ENCODE peak calls at places on chromosome 22, in seven cellular contexts. V is tibial nerve, K is foreskin fibroblast, O is fibroblast of villous mesenchyme, R is brain microvascular endothelial cell, Z is neural progenitor cell, C is HepG2. U is an unnamed sample.

GRCh38 chr22:31857247-31857646 is 87.1 kb upstream of the YWHAH start:
- DNase-seq in R (no peak), K (no peak), Z (peak; percentile 88), O (no peak), V (no peak), C (no peak), U (no peak)

GRCh38 chr22:26174280-26174679 is 5.0 kb downstream of the SEZ6L start:
- DNase-seq in R (no peak), C (peak; percentile 23), V (no peak), O (no peak), Z (peak; percentile 74), K (peak; percentile 3), U (no peak)

GRCh38 chr22:46081831-46082210 is 68.5 kb upstream of the PPARA start:
- DNase-seq in V (peak; percentile 12), C (no peak), O (peak; percentile 36), K (no peak), Z (peak; percentile 26), R (no peak), U (no peak)

GRCh38 chr22:42615092-42615859 is 593 bp upstream of the POLDIP3 start:
- DNase-seq in C (peak; percentile 96), O (peak; percentile 99), K (peak; percentile 99), Z (peak; percentile 91), V (peak; percentile 74), R (peak; percentile 99), U (peak; percentile 99)

GRCh38 chr22:27801616-27802388 is at the start of gene MN1:
- DNase-seq in R (no peak), Z (peak; percentile 85), C (no peak), V (no peak), K (no peak), O (peak; percentile 49), U (peak; percentile 54)

GRCh38 chr22:28001171-28001835 is 82.2 kb upstream of the PITPNB start:
- DNase-seq in V (no peak), K (no peak), Z (no peak), R (no peak), O (no peak), C (no peak), U (no peak)

GRCh38 chr22:27241430-27242110 is 560.0 kb downstream of the MN1 start:
- DNase-seq in C (no peak), K (no peak), V (no peak), Z (no peak), R (no peak), O (peak; percentile 64), U (no peak)

GRCh38 chr22:48340727-48341709 is 1486.7 kb downstream of the BRD1 start:
- DNase-seq in V (no peak), C (no peak), Z (no peak), K (no peak), O (no peak), R (no peak), U (no peak)

GRCh38 chr22:32803020-32803758 is 1.7 kb downstream of the TIMP3 start:
- DNase-seq in V (no peak), Z (peak; percentile 40), R (no peak), K (no peak), O (peak; percentile 63), C (no peak), U (peak; percentile 52)

GRCh38 chr22:20571531-20572007 is 64.2 kb downstream of the MED15 start:
- DNase-seq in Z (peak; percentile 70), O (peak; percentile 45), K (no peak), C (peak; percentile 16), R (no peak), V (no peak), U (peak; percentile 44)

GRCh38 chr22:21996175-21996574 is 13.6 kb upstream of the TOP3B start:
- DNase-seq in C (no peak), R (no peak), V (no peak), Z (no peak), O (peak; percentile 22), K (no peak), U (no peak)

GRCh38 chr22:31526275-31526674 is 29.9 kb downstream of the SFI1 start:
- DNase-seq in O (no peak), C (no peak), V (no peak), R (no peak), Z (no peak), K (no peak), U (no peak)

GRCh38 chr22:27804683-27805297 is 3.2 kb upstream of the MN1 start:
- DNase-seq in K (peak; percentile 49), O (peak; percentile 69), C (peak; percentile 44), R (no peak), V (peak; percentile 59), Z (peak; percentile 88), U (peak; percentile 80)

GRCh38 chr22:34604312-34604711 is 461.6 kb upstream of the ISX start:
- DNase-seq in K (no peak), R (no peak), Z (no peak), V (no peak), O (no peak), C (no peak), U (no peak)

GRCh38 chr22:41800348-41801146 is at the start of gene CCDC134:
- DNase-seq in O (peak; percentile 79), C (peak; percentile 74), Z (peak; percentile 95), R (peak; percentile 60), V (peak; percentile 81), K (peak; percentile 79), U (peak; percentile 80)

GRCh38 chr22:32270641-32271369 is 15.7 kb upstream of the SLC5A4 start:
- DNase-seq in Z (no peak), R (no peak), O (no peak), K (no peak), C (no peak), V (no peak), U (no peak)

GRCh38 chr22:48885271-48885918 is 942.3 kb downstream of the BRD1 start:
- DNase-seq in R (no peak), V (no peak), Z (no peak), C (no peak), O (no peak), K (no peak), U (no peak)

GRCh38 chr22:35611200-35611890 is 5.8 kb downstream of the MB start:
- DNase-seq in R (no peak), K (no peak), V (no peak), Z (no peak), C (no peak), O (no peak), U (no peak)

GRCh38 chr22:17851754-17852153 is 77.5 kb upstream of the BID start:
- DNase-seq in R (no peak), K (no peak), C (no peak), O (no peak), Z (no peak), V (no peak), U (no peak)

GRCh38 chr22:23072035-23072910 is 2.0 kb downstream of the GNAZ start:
- DNase-seq in O (no peak), C (no peak), R (no peak), V (no peak), K (peak; percentile 41), Z (no peak), U (no peak)
- H3K4me3 ChIP-seq in O (no peak overlapping the region), C (no peak overlapping the region), R (no peak overlapping the region), V (no peak overlapping the region), K (no peak overlapping the region), Z (no peak overlapping the region), U (no peak overlapping the region)

GRCh38 chr22:44668190-44668885 is 33.7 kb upstream of the PRR5 start:
- DNase-seq in O (no peak), R (no peak), V (no peak), Z (peak; percentile 86), K (no peak), C (no peak), U (no peak)

GRCh38 chr22:44670220-44670983 is 31.6 kb upstream of the PRR5 start:
- DNase-seq in R (no peak), V (no peak), K (no peak), C (no peak), O (no peak), Z (no peak), U (no peak)

GRCh38 chr22:44667829-44668189 is 34.2 kb upstream of the PRR5 start:
- DNase-seq in K (no peak), V (no peak), O (no peak), R (no peak), C (no peak), Z (no peak), U (no peak)

GRCh38 chr22:44668886-44669724 is 32.9 kb upstream of the PRR5 start:
- DNase-seq in K (no peak), R (no peak), C (no peak), V (no peak), Z (no peak), O (no peak), U (no peak)

GRCh38 chr22:44669725-44670027 is 32.3 kb upstream of the PRR5 start:
- DNase-seq in C (no peak), O (no peak), Z (peak; percentile 68), R (no peak), V (no peak), K (no peak), U (peak; percentile 45)
- TF ChIP-seq CTCF in C (peak; percentile 50), O (peak; percentile 45), Z (peak; percentile 69), R (peak; percentile 55), V (no peak), K (peak; percentile 54), U (peak; percentile 66)

GRCh38 chr22:39663751-39664150 is 93.2 kb downstream of the CACNA1I start:
- DNase-seq in Z (peak; percentile 23), O (no peak), C (no peak), R (no peak), V (no peak), K (no peak), U (no peak)

GRCh38 chr22:39661501-39661841 is 90.9 kb downstream of the CACNA1I start:
- DNase-seq in O (no peak), C (no peak), R (no peak), V (no peak), K (no peak), Z (no peak), U (no peak)

GRCh38 chr22:39664485-39665200 is 94.1 kb downstream of the CACNA1I start:
- DNase-seq in K (no peak), O (no peak), Z (peak; percentile 92), C (no peak), R (no peak), V (no peak), U (no peak)

GRCh38 chr22:39662677-39663034 is 92.1 kb downstream of the CACNA1I start:
- DNase-seq in R (no peak), Z (peak; percentile 55), O (no peak), K (no peak), V (no peak), C (no peak), U (no peak)

GRCh38 chr22:39661842-39662676 is 91.5 kb downstream of the CACNA1I start:
- DNase-seq in V (no peak), K (no peak), C (no peak), O (no peak), R (no peak), Z (peak; percentile 78), U (no peak)
- H3K4me3 ChIP-seq in V (no peak overlapping the region), K (no peak overlapping the region), C (no peak overlapping the region), O (no peak overlapping the region), R (no peak overlapping the region), Z (peak overlapping the region; percentile 51), U (no peak overlapping the region)

GRCh38 chr22:39259698-39260097 is 14.9 kb upstream of the PDGFB start:
- DNase-seq in V (no peak), R (no peak), O (no peak), K (no peak), Z (no peak), C (no peak), U (no peak)
- TF ChIP-seq CTCF in V (no peak), R (no peak), O (no peak), K (no peak), Z (no peak), C (no peak), U (no peak)

DNA sequence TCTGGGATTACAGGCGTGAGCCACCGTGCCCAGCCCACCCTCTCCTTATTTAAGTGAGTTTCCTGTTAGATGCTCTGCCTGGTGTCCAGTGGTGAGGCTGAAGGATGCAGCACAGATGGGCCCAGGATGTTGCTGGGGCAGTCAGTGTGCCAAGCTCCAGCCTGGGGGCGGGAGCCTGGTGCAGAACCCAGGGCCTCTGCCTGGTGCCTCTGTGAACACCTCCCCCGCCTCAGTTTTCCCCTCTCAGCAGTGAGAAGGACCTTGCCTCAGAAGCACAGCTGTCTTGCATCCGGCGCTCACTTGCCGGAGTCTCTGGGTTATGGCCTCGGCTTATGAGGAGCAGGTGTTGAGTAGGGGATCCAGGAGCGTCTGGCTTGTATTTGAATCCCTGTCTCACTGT is 116.2 kb downstream of the KIAA1671 start:
- DNase-seq in V (no peak), O (no peak), K (no peak), Z (no peak), R (no peak), C (no peak), U (no peak)
- H3K4me3 ChIP-seq in V (no peak overlapping the region), O (no peak overlapping the region), K (no peak overlapping the region), Z (no peak overlapping the region), R (no peak overlapping the region), C (no peak overlapping the region), U (no peak overlapping the region)

U was measured in choroid plexus epithelial cell.